ENCODE peak calls at places on chromosomes 5 and 9, in seven cellular contexts. T is AG09309; Z is GM13977; G is HL-60; W is mesothelial cell of epicardium; J is CD8-positive, alpha-beta T cell; C is lower lobe of right lung. U is an unnamed sample.

GRCh38 chr5:71703941-71704340 is 15.1 kb upstream of the CARTPT start:
- DNase-seq in T (no peak), Z (no peak), G (no peak), W (no peak), J (no peak), C (no peak), U (no peak)

GRCh38 chr9:36436909-36437308 is 36.8 kb upstream of the RNF38 start:
- DNase-seq in T (no peak), Z (no peak), G (no peak), W (no peak), J (no peak), C (peak; percentile 73), U (no peak)

GRCh38 chr5:6395621-6396020 is 17.3 kb upstream of the MED10 start:
- DNase-seq in T (no peak), Z (no peak), G (no peak), W (no peak), J (no peak), C (no peak), U (no peak)

GRCh38 chr9:15144567-15145174 is 162.3 kb downstream of the TTC39B start:
- DNase-seq in T (no peak), Z (no peak), G (no peak), W (no peak), J (no peak), C (no peak), U (no peak)

GRCh38 chr9:121222524-121223171 is 21.0 kb upstream of the RAB14 start:
- DNase-seq in T (no peak), Z (no peak), G (no peak), W (no peak), J (no peak), C (no peak), U (no peak)

GRCh38 chr5:136656811-136657210 is 291.5 kb upstream of the TRPC7 start:
- DNase-seq in T (no peak), Z (no peak), G (no peak), W (no peak), J (no peak), C (no peak), U (no peak)

GRCh38 chr5:16489322-16489791 is 23.8 kb upstream of the ZNF622 start:
- DNase-seq in T (peak; percentile 37), Z (peak; percentile 26), G (no peak), W (no peak), J (no peak), C (no peak), U (no peak)

GRCh38 chr9:69465473-69465872 is 140.5 kb downstream of the ENTREP1 start:
- DNase-seq in T (no peak), Z (no peak), G (no peak), W (no peak), J (no peak), C (no peak), U (no peak)

GRCh38 chr9:108830292-108830691 is 25.5 kb downstream of the ACTL7B start:
- DNase-seq in T (no peak), Z (no peak), G (no peak), W (no peak), J (no peak), C (no peak), U (no peak)

DNA sequence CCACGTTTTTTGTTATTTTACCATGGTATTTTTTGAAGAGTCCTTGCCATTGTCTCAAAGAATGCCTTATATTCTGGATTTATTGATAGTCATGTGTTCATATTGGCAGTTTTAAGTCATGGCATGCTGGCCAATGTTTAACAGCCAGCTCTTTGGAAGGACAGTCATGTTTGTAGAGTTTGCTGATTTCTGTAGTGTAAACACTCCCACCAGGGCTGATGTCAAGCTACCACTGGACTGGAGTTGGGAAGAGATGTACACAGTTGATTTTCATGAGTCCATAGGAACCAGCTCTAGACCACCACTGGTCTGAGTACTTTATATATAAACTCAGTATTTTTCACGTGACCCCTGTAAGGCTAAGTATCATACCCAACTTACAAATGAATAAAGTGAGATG is 125.2 kb upstream of the DHFR start:
- DNase-seq in T (no peak), Z (no peak), G (no peak), W (no peak), J (no peak), C (no peak), U (no peak)
- TF ChIP-seq CTCF in T (no peak), Z (no peak), G (no peak), W (no peak), J (no peak), C (no peak), U (no peak)

DNA sequence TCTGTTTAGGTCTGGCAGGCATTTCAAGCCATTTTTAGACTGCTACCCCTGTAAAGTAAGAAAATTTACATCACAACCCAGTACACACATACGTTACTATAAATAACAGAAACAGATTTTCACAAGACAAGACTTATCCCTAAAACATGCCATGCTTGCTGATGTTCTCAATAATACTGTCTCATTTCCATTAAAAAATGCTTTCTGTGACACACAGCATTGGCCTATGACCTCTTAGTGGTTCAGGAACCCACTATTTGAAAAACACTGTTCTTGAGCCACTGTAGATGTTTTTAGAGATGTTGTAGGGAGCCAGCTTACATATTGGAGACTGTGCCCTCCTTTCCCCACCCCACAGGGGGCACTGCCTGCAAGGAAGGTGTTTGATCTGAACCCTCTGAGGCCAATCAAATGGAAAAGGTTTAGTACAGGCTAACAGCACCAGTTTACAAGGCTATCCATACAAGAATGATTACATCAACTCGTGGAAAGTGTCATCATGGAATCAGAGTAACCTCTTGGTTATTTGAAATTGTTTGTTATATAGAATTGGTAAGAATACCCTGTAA is 30.8 kb downstream of the ZSWIM6 start:
- DNase-seq in T (no peak), Z (no peak), G (no peak), W (no peak), J (no peak), C (no peak), U (no peak)
- TF ChIP-seq CTCF in T (peak; percentile 35), Z (peak; percentile 11), G (no peak), W (no peak), J (no peak), C (no peak), U (no peak)

DNA sequence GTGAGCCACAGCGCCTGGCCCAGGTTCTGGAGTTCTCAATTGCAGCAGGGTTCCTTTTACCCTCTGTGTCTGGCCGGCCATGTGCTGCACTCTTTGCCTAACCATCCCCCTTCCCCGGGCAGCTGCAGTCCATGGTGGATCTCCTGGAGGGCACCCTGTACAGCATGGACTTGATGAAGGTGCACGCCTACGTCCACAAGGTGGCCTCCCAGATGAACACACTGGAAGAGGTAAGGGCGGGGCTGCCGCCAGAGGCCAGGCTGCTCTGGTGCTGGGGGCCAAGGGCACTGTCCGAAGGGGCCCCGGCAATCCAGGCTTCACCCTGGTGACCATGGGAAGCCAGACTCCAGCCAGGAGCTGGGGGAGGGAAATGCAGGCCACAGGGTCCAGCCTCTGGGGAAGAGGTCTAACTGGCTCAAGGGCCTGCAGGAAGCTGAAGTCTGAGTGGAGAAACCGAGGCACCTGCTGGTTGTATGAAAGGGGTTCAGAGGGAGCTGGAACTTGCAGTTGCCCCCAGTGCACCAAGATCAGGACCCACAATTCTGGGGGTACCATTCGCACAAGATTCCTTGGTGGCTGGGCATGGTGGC is 18.1 kb downstream of the OLFML2A start:
- DNase-seq in T (no peak), Z (no peak), G (no peak), W (no peak), J (no peak), C (no peak), U (no peak)
- TF ChIP-seq CTCF in T (no peak), Z (no peak), G (no peak), W (no peak), J (no peak), C (no peak), U (no peak)

GRCh38 chr9:81312346-81312745 is 377.0 kb downstream of the TLE1 start:
- DNase-seq in T (no peak), Z (no peak), G (no peak), W (no peak), J (no peak), C (no peak), U (no peak)
- TF ChIP-seq CTCF in T (no peak), Z (no peak), G (no peak), W (no peak), J (no peak), C (no peak), U (no peak)

DNA sequence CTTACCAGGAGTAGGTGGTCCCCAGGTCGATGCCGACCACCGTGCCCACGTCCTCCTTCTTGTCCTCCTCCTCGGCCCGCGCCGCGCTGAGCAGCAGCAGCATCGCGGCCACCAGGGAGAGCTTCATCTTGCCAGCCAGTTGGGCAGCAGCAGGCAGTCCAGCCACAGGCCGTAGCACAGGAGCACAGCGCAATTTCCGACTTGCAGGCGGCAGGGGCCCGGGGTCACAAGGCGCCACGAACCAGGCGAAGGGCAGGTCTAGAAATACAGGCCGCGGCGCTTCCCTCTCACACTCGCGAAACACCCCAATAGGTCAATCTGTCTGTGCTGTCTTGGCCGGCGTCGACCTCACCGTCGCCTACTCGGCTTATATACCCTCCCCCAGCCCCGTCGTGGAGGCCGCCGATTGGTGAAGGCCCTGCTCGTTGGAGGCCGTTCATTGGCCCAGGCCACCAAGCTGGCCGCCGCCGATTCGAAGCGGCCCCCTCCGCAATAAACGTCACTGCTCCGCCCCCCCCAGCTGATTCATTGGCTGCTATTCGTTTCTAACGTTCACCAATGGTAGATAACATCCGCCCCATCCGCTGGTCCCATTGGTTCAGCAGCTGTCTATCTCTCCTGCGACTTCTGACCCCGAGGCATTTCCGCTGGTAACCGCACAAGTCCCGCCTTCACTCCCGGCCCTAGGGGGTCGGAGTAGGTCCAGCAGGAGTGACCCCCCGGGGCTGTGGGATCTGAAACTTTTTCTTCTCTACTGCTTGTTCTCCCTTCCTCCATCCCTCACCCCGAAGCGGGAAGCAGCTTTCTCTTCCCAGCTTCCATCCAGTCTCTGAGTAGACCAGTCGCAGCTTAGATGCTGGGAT is at the start of gene HSPA5:
- DNase-seq in T (peak; percentile 99), Z (peak; percentile 97), G (peak; percentile 98), W (peak; percentile 99), J (peak; percentile 99), C (peak; percentile 100), U (peak; percentile 98)
- TF ChIP-seq CTCF in T (peak; percentile 18), Z (no peak), G (no peak), W (no peak), J (no peak), C (peak; percentile 24), U (no peak)

DNA sequence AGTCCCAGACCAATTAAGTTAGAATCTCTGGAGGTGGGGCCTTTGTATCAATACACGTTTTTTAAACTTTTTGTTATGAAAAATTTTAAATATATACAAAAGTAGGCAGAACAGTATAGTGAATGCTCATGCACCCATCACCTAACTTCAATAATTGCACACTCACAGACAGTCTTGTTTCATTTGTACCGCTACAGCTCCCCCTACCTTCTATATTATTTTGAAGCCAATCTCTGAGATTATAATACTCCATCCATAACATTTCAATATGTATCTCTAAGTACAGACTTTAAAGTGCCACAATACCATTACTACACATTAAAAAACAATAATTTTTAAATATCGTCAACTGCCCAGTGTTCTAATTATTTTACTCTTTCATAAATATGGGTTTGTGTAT is 32.9 kb downstream of the ISL1 start:
- DNase-seq in T (no peak), Z (no peak), G (no peak), W (no peak), J (no peak), C (no peak), U (no peak)
- TF ChIP-seq CTCF in T (no peak), Z (no peak), G (no peak), W (no peak), J (no peak), C (no peak), U (no peak)

U was measured in GM10248.